ENCODE peak calls at places on chromosome 3, in nine cellular contexts. H is AG04449; I is T follicular helper cell; Z is GM04503; J is caudate nucleus; R is cardiac muscle cell; Y is skeletal muscle cell; K is effector CD4-positive, alpha-beta T cell; V is activated T-cell treated with anti-CD3 and anti-CD28 coated beads for 48 hours. L is an unnamed sample.

GRCh38 chr3:27960133-27960532 is 238.0 kb upstream of the EOMES start:
- DNase-seq in H (no peak), I (no peak), Z (peak; percentile 57), J (no peak), R (no peak), Y (no peak), K (no peak), V (no peak), L (peak; percentile 27)

GRCh38 chr3:72260590-72260914 is 475.6 kb upstream of the PROK2 start:
- DNase-seq in H (no peak), I (no peak), Z (no peak), J (no peak), R (no peak), Y (no peak), K (no peak), V (no peak), L (no peak)

GRCh38 chr3:161101609-161102008 is 3.5 kb downstream of the B3GALNT1 start:
- DNase-seq in H (no peak), I (no peak), Z (no peak), J (no peak), R (no peak), Y (no peak), K (no peak), V (no peak), L (no peak)

GRCh38 chr3:53846134-53846850 is at the start of the genes CHDH and IL17RB:
- DNase-seq in H (no peak), I (no peak), Z (no peak), J (peak; percentile 50), R (peak; percentile 74), Y (no peak), K (no peak), V (peak; percentile 17), L (no peak)

GRCh38 chr3:23629181-23629893 is 176.4 kb upstream of the UBE2E1 start:
- DNase-seq in H (no peak), I (no peak), Z (no peak), J (no peak), R (peak; percentile 36), Y (no peak), K (no peak), V (no peak), L (no peak)

GRCh38 chr3:32238816-32239637 is 547 bp downstream of the CMTM8 start:
- DNase-seq in H (no peak), I (no peak), Z (no peak), J (no peak), R (peak; percentile 69), Y (no peak), K (peak; percentile 12), V (peak; percentile 39), L (no peak)

GRCh38 chr3:120438971-120439370 is 11.8 kb downstream of the FSTL1 start:
- DNase-seq in H (no peak), I (no peak), Z (no peak), J (no peak), R (no peak), Y (peak; percentile 72), K (no peak), V (no peak), L (no peak)

GRCh38 chr3:28080716-28081115 is 160.7 kb upstream of the CMC1 start:
- DNase-seq in H (no peak), I (no peak), Z (no peak), J (no peak), R (no peak), Y (no peak), K (no peak), V (no peak), L (no peak)

L was measured in AG09309.